ENCODE peak calls at places on chromosome 10, in five cellular contexts. One of them, this sample, is unnamed.

GRCh38 chr10:56823849-56824248 is 462.8 kb upstream of the ZWINT start:
- DNase-seq in brain microvascular endothelial cell: no peak
- DNase-seq in suprapubic skin: no peak
- DNase-seq in IMR-90: no peak
- DNase-seq in hepatocyte: no peak
- DNase-seq in this sample: no peak

GRCh38 chr10:43648083-43648391 is 644 bp downstream of the ZNF32 start:
- DNase-seq in brain microvascular endothelial cell: no peak
- DNase-seq in suprapubic skin: no peak
- DNase-seq in IMR-90: no peak
- DNase-seq in hepatocyte: no peak
- DNase-seq in this sample: no peak

GRCh38 chr10:18721067-18721466 is 61.8 kb downstream of the ARL5B start:
- DNase-seq in brain microvascular endothelial cell: no peak
- DNase-seq in suprapubic skin: no peak
- DNase-seq in IMR-90: no peak
- DNase-seq in hepatocyte: no peak
- DNase-seq in this sample: no peak

GRCh38 chr10:28294809-28295208 is 8.1 kb downstream of the MPP7 start:
- DNase-seq in brain microvascular endothelial cell: no peak
- DNase-seq in suprapubic skin: no peak
- DNase-seq in IMR-90: no peak
- DNase-seq in hepatocyte: no peak
- DNase-seq in this sample: no peak

GRCh38 chr10:57979466-57979865 is 288.2 kb downstream of the IPMK start:
- DNase-seq in brain microvascular endothelial cell: peak; percentile 34
- DNase-seq in suprapubic skin: no peak
- DNase-seq in IMR-90: no peak
- DNase-seq in hepatocyte: peak; percentile 16
- DNase-seq in this sample: no peak

GRCh38 chr10:55500931-55501559 is 700.0 kb upstream of the PCDH15 start:
- DNase-seq in brain microvascular endothelial cell: peak; percentile 26
- DNase-seq in suprapubic skin: no peak
- DNase-seq in IMR-90: no peak
- DNase-seq in hepatocyte: peak; percentile 49
- DNase-seq in this sample: no peak

GRCh38 chr10:110456523-110457091 is 41.1 kb upstream of the DUSP5 start:
- DNase-seq in brain microvascular endothelial cell: peak; percentile 19
- DNase-seq in suprapubic skin: peak; percentile 51
- DNase-seq in IMR-90: peak; percentile 67
- DNase-seq in hepatocyte: no peak
- DNase-seq in this sample: peak; percentile 11

GRCh38 chr10:114045071-114045737 is 1.5 kb downstream of the ADRB1 start:
- DNase-seq in brain microvascular endothelial cell: no peak
- DNase-seq in suprapubic skin: no peak
- DNase-seq in IMR-90: no peak
- DNase-seq in hepatocyte: peak; percentile 71
- DNase-seq in this sample: peak; percentile 75

GRCh38 chr10:126919426-126919825 is 14.2 kb downstream of the DOCK1 start:
- DNase-seq in brain microvascular endothelial cell: no peak
- DNase-seq in suprapubic skin: peak; percentile 39
- DNase-seq in IMR-90: no peak
- DNase-seq in hepatocyte: no peak
- DNase-seq in this sample: no peak

GRCh38 chr10:8404721-8405120 is 350.2 kb downstream of the GATA3 start:
- DNase-seq in brain microvascular endothelial cell: no peak
- DNase-seq in suprapubic skin: no peak
- DNase-seq in IMR-90: no peak
- DNase-seq in hepatocyte: no peak
- DNase-seq in this sample: no peak

GRCh38 chr10:97023401-97024180 is 162.2 kb downstream of the SLIT1 start:
- DNase-seq in brain microvascular endothelial cell: no peak
- DNase-seq in suprapubic skin: no peak
- DNase-seq in IMR-90: no peak
- DNase-seq in hepatocyte: no peak
- DNase-seq in this sample: no peak

GRCh38 chr10:49109669-49110335 is 5.5 kb downstream of the VSTM4 start:
- DNase-seq in brain microvascular endothelial cell: no peak
- DNase-seq in suprapubic skin: no peak
- DNase-seq in IMR-90: peak; percentile 73
- DNase-seq in hepatocyte: peak; percentile 54
- DNase-seq in this sample: peak; percentile 87

GRCh38 chr10:130354976-130355795 is 219.0 kb downstream of the GLRX3 start:
- DNase-seq in brain microvascular endothelial cell: no peak
- DNase-seq in suprapubic skin: no peak
- DNase-seq in IMR-90: no peak
- DNase-seq in hepatocyte: no peak
- DNase-seq in this sample: no peak

GRCh38 chr10:78524342-78524741 is 490.7 kb downstream of the RPS24 start:
- DNase-seq in brain microvascular endothelial cell: no peak
- DNase-seq in suprapubic skin: peak; percentile 5
- DNase-seq in IMR-90: no peak
- DNase-seq in hepatocyte: no peak
- DNase-seq in this sample: no peak

GRCh38 chr10:58201704-58202103 is 66.0 kb downstream of the IPMK start:
- DNase-seq in brain microvascular endothelial cell: no peak
- DNase-seq in suprapubic skin: no peak
- DNase-seq in IMR-90: no peak
- DNase-seq in hepatocyte: no peak
- DNase-seq in this sample: no peak

GRCh38 chr10:30270247-30270646 is 78.8 kb downstream of the MTPAP start:
- DNase-seq in brain microvascular endothelial cell: no peak
- DNase-seq in suprapubic skin: no peak
- DNase-seq in IMR-90: peak; percentile 13
- DNase-seq in hepatocyte: no peak
- DNase-seq in this sample: no peak

GRCh38 chr10:16717617-16718395 is 99.4 kb downstream of the RSU1 start:
- DNase-seq in brain microvascular endothelial cell: peak; percentile 61
- DNase-seq in suprapubic skin: no peak
- DNase-seq in IMR-90: peak; percentile 76
- DNase-seq in hepatocyte: no peak
- DNase-seq in this sample: no peak

GRCh38 chr10:124388476-124388822 is 30.3 kb downstream of the OAT start:
- DNase-seq in brain microvascular endothelial cell: no peak
- DNase-seq in suprapubic skin: peak; percentile 63
- DNase-seq in IMR-90: no peak
- DNase-seq in hepatocyte: no peak
- DNase-seq in this sample: no peak

GRCh38 chr10:34163075-34163905 is 651.8 kb downstream of the PARD3 start:
- DNase-seq in brain microvascular endothelial cell: no peak
- DNase-seq in suprapubic skin: no peak
- DNase-seq in IMR-90: no peak
- DNase-seq in hepatocyte: no peak
- DNase-seq in this sample: no peak

GRCh38 chr10:58570979-58571378 is 58.3 kb downstream of the BICC1 start:
- DNase-seq in brain microvascular endothelial cell: no peak
- DNase-seq in suprapubic skin: no peak
- DNase-seq in IMR-90: no peak
- DNase-seq in hepatocyte: no peak
- DNase-seq in this sample: no peak

GRCh38 chr10:18607503-18607902 is 43.9 kb downstream of the NSUN6 start:
- DNase-seq in brain microvascular endothelial cell: peak; percentile 91
- DNase-seq in suprapubic skin: no peak
- DNase-seq in IMR-90: peak; percentile 89
- DNase-seq in hepatocyte: peak; percentile 71
- DNase-seq in this sample: peak; percentile 74

GRCh38 chr10:102652170-102652926 is 8.1 kb downstream of the TRIM8 start:
- DNase-seq in brain microvascular endothelial cell: no peak
- DNase-seq in suprapubic skin: no peak
- DNase-seq in IMR-90: no peak
- DNase-seq in hepatocyte: no peak
- DNase-seq in this sample: no peak

GRCh38 chr10:34760606-34761005 is 54.5 kb downstream of the PARD3 start:
- DNase-seq in brain microvascular endothelial cell: no peak
- DNase-seq in suprapubic skin: no peak
- DNase-seq in IMR-90: peak; percentile 24
- DNase-seq in hepatocyte: no peak
- DNase-seq in this sample: no peak

GRCh38 chr10:26025500-26025899 is 91.5 kb downstream of the MYO3A start:
- DNase-seq in brain microvascular endothelial cell: no peak
- DNase-seq in suprapubic skin: no peak
- DNase-seq in IMR-90: no peak
- DNase-seq in hepatocyte: no peak
- DNase-seq in this sample: no peak

GRCh38 chr10:98485959-98486358 is 39.2 kb upstream of the HPS1 start:
- DNase-seq in brain microvascular endothelial cell: no peak
- DNase-seq in suprapubic skin: no peak
- DNase-seq in IMR-90: peak; percentile 35
- DNase-seq in hepatocyte: no peak
- DNase-seq in this sample: no peak

GRCh38 chr10:91164520-91165065 is 55.9 kb upstream of the PCGF5 start:
- DNase-seq in brain microvascular endothelial cell: peak; percentile 5
- DNase-seq in suprapubic skin: no peak
- DNase-seq in IMR-90: peak; percentile 56
- DNase-seq in hepatocyte: no peak
- DNase-seq in this sample: no peak

GRCh38 chr10:124032982-124033886 is 60.2 kb downstream of the CHST15 start:
- DNase-seq in brain microvascular endothelial cell: peak; percentile 87
- DNase-seq in suprapubic skin: no peak
- DNase-seq in IMR-90: peak; percentile 42
- DNase-seq in hepatocyte: no peak
- DNase-seq in this sample: peak; percentile 85

GRCh38 chr10:7192831-7193348 is 217.9 kb downstream of the SFMBT2 start:
- DNase-seq in brain microvascular endothelial cell: no peak
- DNase-seq in suprapubic skin: no peak
- DNase-seq in IMR-90: no peak
- DNase-seq in hepatocyte: no peak
- DNase-seq in this sample: no peak

DNA sequence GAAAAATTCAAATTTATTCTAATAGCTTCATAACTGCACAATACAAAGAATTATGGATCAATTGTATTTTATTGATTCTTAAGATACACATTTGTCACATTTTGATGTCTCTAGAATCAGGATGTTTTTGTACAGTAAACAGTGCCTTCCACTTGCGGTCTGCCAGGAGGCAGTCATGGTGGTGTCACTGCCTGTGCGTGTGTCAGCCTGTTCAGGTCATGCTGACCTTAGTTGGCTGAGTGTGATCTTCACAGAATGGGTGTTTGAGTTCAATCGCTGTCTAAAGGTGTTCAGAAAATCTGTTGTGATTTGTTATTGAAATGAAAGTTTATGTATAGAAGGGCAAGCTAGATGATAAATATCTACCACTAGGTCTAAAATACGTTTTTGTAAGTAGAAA is 20.7 kb downstream of the SEC61A2 start:
- DNase-seq in brain microvascular endothelial cell: no peak
- DNase-seq in suprapubic skin: no peak
- DNase-seq in IMR-90: no peak
- DNase-seq in hepatocyte: no peak
- DNase-seq in this sample: no peak
- TF ChIP-seq CTCF in brain microvascular endothelial cell: no peak
- TF ChIP-seq CTCF in suprapubic skin: no peak
- TF ChIP-seq CTCF in IMR-90: no peak
- TF ChIP-seq CTCF in hepatocyte: no peak
- TF ChIP-seq CTCF in this sample: no peak

GRCh38 chr10:52442576-52442975 is 128.5 kb downstream of the DKK1 start:
- DNase-seq in brain microvascular endothelial cell: peak; percentile 63
- DNase-seq in suprapubic skin: no peak
- DNase-seq in IMR-90: peak; percentile 75
- DNase-seq in hepatocyte: no peak
- DNase-seq in this sample: no peak
- H3K27ac ChIP-seq in brain microvascular endothelial cell: peak overlapping the region; percentile 97
- H3K27ac ChIP-seq in suprapubic skin: peak overlapping the region; percentile 52
- H3K27ac ChIP-seq in IMR-90: no peak overlapping the region
- H3K27ac ChIP-seq in hepatocyte: peak overlapping the region; percentile 64
- H3K27ac ChIP-seq in this sample: no peak overlapping the region

GRCh38 chr10:68559251-68559650 is 886 bp upstream of the TET1 start:
- DNase-seq in brain microvascular endothelial cell: no peak
- DNase-seq in suprapubic skin: no peak
- DNase-seq in IMR-90: peak; percentile 14
- DNase-seq in hepatocyte: no peak
- DNase-seq in this sample: no peak

GRCh38 chr10:68558478-68558877 is 1.7 kb upstream of the TET1 start:
- DNase-seq in brain microvascular endothelial cell: no peak
- DNase-seq in suprapubic skin: no peak
- DNase-seq in IMR-90: no peak
- DNase-seq in hepatocyte: no peak
- DNase-seq in this sample: no peak

GRCh38 chr10:68560201-68560915 is at the start of gene TET1:
- DNase-seq in brain microvascular endothelial cell: peak; percentile 38
- DNase-seq in suprapubic skin: peak; percentile 71
- DNase-seq in IMR-90: peak; percentile 59
- DNase-seq in hepatocyte: peak; percentile 75
- DNase-seq in this sample: peak; percentile 79

GRCh38 chr10:68560916-68561691 is 967 bp downstream of the TET1 start:
- DNase-seq in brain microvascular endothelial cell: no peak
- DNase-seq in suprapubic skin: peak; percentile 65
- DNase-seq in IMR-90: peak; percentile 36
- DNase-seq in hepatocyte: peak; percentile 64
- DNase-seq in this sample: peak; percentile 67

GRCh38 chr10:68559872-68560200 is 301 bp upstream of the TET1 start:
- DNase-seq in brain microvascular endothelial cell: no peak
- DNase-seq in suprapubic skin: no peak
- DNase-seq in IMR-90: no peak
- DNase-seq in hepatocyte: no peak
- DNase-seq in this sample: peak; percentile 69
- H3K4me3 ChIP-seq in brain microvascular endothelial cell: peak overlapping the region; percentile 75
- H3K4me3 ChIP-seq in suprapubic skin: peak overlapping the region; percentile 72
- H3K4me3 ChIP-seq in IMR-90: peak overlapping the region; percentile 96
- H3K4me3 ChIP-seq in hepatocyte: peak overlapping the region; percentile 99
- H3K4me3 ChIP-seq in this sample: peak overlapping the region; percentile 75

DNA sequence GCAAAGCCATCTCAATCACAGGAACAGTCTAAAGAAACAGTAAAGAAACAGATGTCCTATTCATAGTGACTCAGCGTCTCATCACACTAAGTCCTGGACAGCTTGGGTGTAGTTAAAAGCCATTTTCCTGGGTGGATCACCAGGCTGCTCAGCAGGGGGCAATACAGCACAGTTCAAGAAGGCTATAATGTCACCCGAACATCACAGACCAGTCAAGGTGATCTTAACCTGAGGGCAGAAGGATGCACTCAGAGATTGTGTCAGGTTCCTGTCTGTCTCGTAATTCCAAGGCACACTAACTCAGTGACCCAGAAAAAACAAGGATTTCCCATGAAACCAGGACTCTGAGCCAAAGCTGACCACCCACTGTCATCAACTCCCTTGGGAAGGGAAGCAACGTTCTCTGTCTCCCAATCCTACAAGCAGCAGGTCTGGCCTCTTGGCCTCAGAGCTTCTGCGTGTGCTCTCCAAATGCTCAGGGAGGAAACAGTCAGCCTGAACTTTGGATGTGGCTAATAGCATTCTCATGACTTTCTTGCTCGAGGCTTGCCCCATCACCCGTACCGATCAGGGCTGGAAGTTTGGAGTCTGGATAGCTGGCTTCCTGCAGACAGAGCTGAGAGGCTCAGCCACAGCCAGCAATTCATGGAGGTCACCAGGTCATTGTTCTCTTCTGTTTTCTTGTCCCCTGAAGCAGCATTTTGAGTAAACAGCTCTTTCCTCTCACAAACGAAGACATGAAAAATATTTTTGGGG is 90.4 kb upstream of the FAM171A1 start:
- DNase-seq in brain microvascular endothelial cell: peak; percentile 69
- DNase-seq in suprapubic skin: no peak
- DNase-seq in IMR-90: peak; percentile 27
- DNase-seq in hepatocyte: peak; percentile 38
- DNase-seq in this sample: no peak
- TF ChIP-seq CTCF in brain microvascular endothelial cell: peak; percentile 52
- TF ChIP-seq CTCF in suprapubic skin: no peak
- TF ChIP-seq CTCF in IMR-90: peak; percentile 38
- TF ChIP-seq CTCF in hepatocyte: peak; percentile 38
- TF ChIP-seq CTCF in this sample: no peak

This sample was measured in sigmoid colon.